ENCODE peak calls at places on chromosomes 16 and 17, in six cellular contexts. D, W, P, K, Z and M are unnamed samples.

GRCh38 chr17:74840989-74841666 is 18.6 kb downstream of the GRIN2C start:
- DNase-seq in D (no peak), W (peak; percentile 74), P (no peak), K (peak; percentile 61), Z (peak; percentile 27), M (peak; percentile 31)

GRCh38 chr16:14378131-14378551 is 251.9 kb downstream of the PARN start:
- DNase-seq in D (no peak), W (no peak), P (no peak), K (no peak), Z (peak; percentile 64), M (peak; percentile 51)

GRCh38 chr16:73339821-73340220 is 291.9 kb upstream of the ZFHX3 start:
- DNase-seq in D (no peak), W (no peak), P (no peak), K (no peak), Z (no peak), M (no peak)

GRCh38 chr17:48246623-48247022 is 139.1 kb downstream of the SNX11 start:
- DNase-seq in D (no peak), W (no peak), P (no peak), K (no peak), Z (no peak), M (no peak)

GRCh38 chr17:69906306-69906705 is 168.7 kb upstream of the KCNJ16 start:
- DNase-seq in D (no peak), W (no peak), P (no peak), K (no peak), Z (no peak), M (no peak)

GRCh38 chr16:56530872-56531271 is 11.0 kb upstream of the BBS2 start:
- DNase-seq in D (no peak), W (no peak), P (no peak), K (no peak), Z (peak; percentile 35), M (no peak)

GRCh38 chr17:6343736-6344135 is 91.2 kb downstream of the AIPL1 start:
- DNase-seq in D (no peak), W (no peak), P (no peak), K (no peak), Z (no peak), M (no peak)

GRCh38 chr17:80393491-80393890 is 21.5 kb upstream of the ENDOV start:
- DNase-seq in D (no peak), W (no peak), P (no peak), K (no peak), Z (no peak), M (no peak)

GRCh38 chr16:77330332-77331043 is 104.3 kb downstream of the ADAMTS18 start:
- DNase-seq in D (no peak), W (no peak), P (no peak), K (no peak), Z (no peak), M (no peak)

GRCh38 chr17:33674685-33675084 is 381.6 kb upstream of the ASIC2 start:
- DNase-seq in D (no peak), W (peak; percentile 49), P (no peak), K (peak; percentile 53), Z (peak; percentile 52), M (peak; percentile 22)

GRCh38 chr16:56632848-56633365 is 448 bp downstream of the MT1M start:
- DNase-seq in D (no peak), W (no peak), P (no peak), K (no peak), Z (no peak), M (no peak)

GRCh38 chr17:62704381-62704971 is 77.0 kb downstream of the MRC2 start:
- DNase-seq in D (peak; percentile 76), W (no peak), P (no peak), K (peak; percentile 48), Z (peak; percentile 82), M (no peak)

GRCh38 chr16:49513040-49513439 is 139.4 kb downstream of the C16orf78 start:
- DNase-seq in D (peak; percentile 6), W (no peak), P (no peak), K (no peak), Z (no peak), M (peak; percentile 47)
- TF ChIP-seq CTCF in D (no peak), W (peak; percentile 13), P (no peak), K (no peak), Z (no peak), M (no peak)

GRCh38 chr16:86768999-86769398 is 190.7 kb downstream of the FOXL1 start:
- DNase-seq in D (no peak), W (no peak), P (no peak), K (no peak), Z (peak; percentile 47), M (no peak)

GRCh38 chr16:86772231-86772510 is 193.8 kb downstream of the FOXL1 start:
- DNase-seq in D (no peak), W (no peak), P (no peak), K (no peak), Z (no peak), M (no peak)

GRCh38 chr16:86773339-86773715 is 195.0 kb downstream of the FOXL1 start:
- DNase-seq in D (no peak), W (no peak), P (no peak), K (no peak), Z (no peak), M (no peak)

GRCh38 chr16:86772671-86773338 is 194.5 kb downstream of the FOXL1 start:
- DNase-seq in D (no peak), W (no peak), P (no peak), K (no peak), Z (no peak), M (no peak)

DNA sequence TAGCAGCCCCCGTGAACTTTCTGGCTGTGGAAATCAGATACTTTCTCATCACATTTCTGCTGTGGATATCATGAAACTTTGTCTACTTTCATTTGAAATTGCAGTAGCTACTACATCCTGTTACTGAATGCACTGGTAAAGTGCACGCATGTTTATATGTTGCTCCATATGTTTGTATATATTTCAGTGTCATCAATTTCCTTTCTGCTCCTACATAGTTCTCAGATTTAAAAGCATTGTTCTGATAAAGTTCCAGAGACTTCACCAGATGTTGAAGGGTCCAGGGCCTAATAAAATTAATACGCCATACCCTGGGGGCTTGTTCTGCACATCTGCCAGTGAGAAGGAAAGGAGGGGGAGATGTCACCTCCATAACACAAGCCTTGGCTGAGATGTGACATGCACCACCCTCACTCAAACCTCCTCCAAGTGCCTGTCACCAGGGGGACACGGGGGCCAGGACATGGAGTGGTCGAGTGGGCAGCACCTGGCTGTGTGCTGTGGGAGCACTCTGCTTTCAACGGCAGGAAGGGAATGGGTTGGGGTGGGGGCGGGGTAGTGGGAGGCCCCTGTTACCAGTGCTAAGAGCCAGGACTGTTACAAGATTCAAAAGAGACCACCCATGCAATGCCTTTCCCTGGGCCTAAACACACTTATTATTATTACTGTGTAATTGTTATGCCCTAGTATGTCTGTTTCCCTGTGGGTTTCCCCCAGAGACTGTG is 193.3 kb downstream of the FOXL1 start:
- DNase-seq in D (no peak), W (no peak), P (no peak), K (no peak), Z (no peak), M (no peak)
- H3K27ac ChIP-seq in D (no peak overlapping the region), W (no peak overlapping the region), P (no peak overlapping the region), K (no peak overlapping the region), Z (no peak overlapping the region), M (no peak overlapping the region)

GRCh38 chr17:17827826-17828621 is 8.8 kb downstream of the SREBF1 start:
- DNase-seq in D (no peak), W (no peak), P (no peak), K (no peak), Z (no peak), M (no peak)
- TF ChIP-seq CTCF in D (no peak), W (no peak), P (no peak), K (no peak), Z (no peak), M (no peak)

DNA sequence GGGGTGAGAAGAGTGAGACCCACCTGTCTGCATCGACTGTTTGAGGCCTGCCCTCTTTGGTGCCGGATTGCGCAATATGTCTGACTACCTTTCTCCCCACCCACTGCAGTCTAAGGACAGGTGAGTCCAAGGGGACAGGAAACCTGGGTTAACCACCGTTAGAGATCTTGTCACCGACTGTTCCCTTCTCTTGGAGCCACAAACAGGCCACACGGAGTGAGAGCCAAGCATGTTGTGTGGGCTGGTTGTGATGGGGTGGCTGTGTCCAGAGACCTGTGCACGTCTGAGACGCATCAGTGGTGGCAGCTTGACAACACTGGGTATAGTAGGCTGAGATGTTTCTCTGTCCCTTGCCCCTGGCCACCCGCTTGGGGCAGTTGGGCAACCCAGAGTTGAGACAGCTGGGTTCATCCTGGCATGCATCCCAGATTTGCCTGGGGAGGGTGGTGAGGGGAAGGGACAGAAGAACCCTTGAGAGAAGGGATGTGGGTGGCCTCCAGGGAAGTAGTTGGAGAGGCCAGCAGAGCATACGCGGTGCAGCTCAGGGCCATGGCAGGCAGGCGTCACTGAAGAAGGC is 21.4 kb downstream of the MPRIP start:
- DNase-seq in D (peak; percentile 88), W (peak; percentile 86), P (no peak), K (no peak), Z (no peak), M (peak; percentile 97)
- H3K27ac ChIP-seq in D (no peak overlapping the region), W (peak overlapping the region; percentile 81), P (no peak overlapping the region), K (no peak overlapping the region), Z (peak overlapping the region; percentile 74), M (peak overlapping the region; percentile 77)

GRCh38 chr17:18182978-18183333 is 672 bp upstream of the ALKBH5 start:
- DNase-seq in D (peak; percentile 96), W (peak; percentile 92), P (no peak), K (peak; percentile 87), Z (peak; percentile 61), M (peak; percentile 59)

GRCh38 chr17:18184143-18185007 is 747 bp downstream of the ALKBH5 start:
- DNase-seq in D (peak; percentile 81), W (peak; percentile 54), P (peak; percentile 55), K (peak; percentile 68), Z (no peak), M (peak; percentile 46)

GRCh38 chr17:18182190-18182977 is 1.2 kb upstream of the ALKBH5 start:
- DNase-seq in D (no peak), W (peak; percentile 38), P (no peak), K (no peak), Z (no peak), M (peak; percentile 3)

GRCh38 chr17:18185391-18185790 is 1.8 kb downstream of the ALKBH5 start:
- DNase-seq in D (no peak), W (no peak), P (no peak), K (no peak), Z (no peak), M (no peak)

DNA sequence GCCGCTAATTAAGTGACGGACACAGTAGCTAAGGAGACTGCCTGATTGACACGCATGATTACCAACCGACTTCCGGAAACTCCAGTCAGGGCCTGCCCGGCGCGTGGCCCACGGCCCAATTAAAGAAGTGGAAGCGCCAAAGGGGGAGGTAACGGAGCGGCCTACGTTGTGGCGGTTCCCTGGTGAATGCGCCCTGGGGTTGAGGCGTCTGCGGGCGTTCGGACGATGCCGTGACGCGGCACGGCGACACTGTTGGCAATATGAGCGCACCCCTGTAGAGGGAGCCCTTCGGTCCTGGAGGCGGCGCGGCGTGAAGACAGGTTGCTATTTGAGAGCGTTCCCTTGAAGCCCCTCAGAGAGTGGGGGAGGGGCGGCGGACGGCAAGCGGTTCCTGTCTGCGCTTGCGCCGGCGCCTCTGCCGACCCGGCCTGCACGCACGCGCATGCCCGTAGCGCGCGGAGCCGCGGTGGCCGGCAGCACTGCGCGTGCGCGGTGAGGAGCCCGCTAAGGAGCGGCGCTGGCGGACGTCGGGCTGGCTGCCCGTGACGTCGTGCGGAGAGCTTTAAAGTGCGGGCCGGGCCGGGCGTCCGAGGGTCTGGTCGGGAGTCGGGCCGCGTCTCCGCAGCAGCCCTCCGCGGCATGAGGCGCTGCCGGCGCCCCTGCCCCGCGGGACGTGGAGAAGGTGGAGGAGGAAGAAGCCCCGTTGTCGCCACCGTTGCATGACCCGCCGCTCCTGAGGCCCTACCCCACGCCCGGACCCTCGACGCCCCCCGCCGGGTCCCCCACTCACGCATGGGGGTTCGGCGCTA is at the start of gene ALKBH5:
- DNase-seq in D (peak; percentile 97), W (peak; percentile 96), P (peak; percentile 93), K (peak; percentile 98), Z (peak; percentile 99), M (peak; percentile 99)
- TF ChIP-seq CTCF in D (peak; percentile 33), W (peak; percentile 14), P (peak; percentile 73), K (peak; percentile 8), Z (no peak), M (peak; percentile 42)